ENCODE peak calls at places on chromosomes 5 and 9, in six cellular contexts. A is HepG2; M is adrenal gland; H is GM23248; B is CD4-positive, alpha-beta memory T cell; C is heart right ventricle. E is an unnamed sample. For H3K4me1, the result is how much of the 10 kb centered on the place peaks cover.

GRCh38 chr5:116573279-116573616 is 1.4 kb downstream of the SEMA6A start:
- DNase-seq in A (no peak), M (peak), H (peak), B (no peak), C (no peak), E (peak)

GRCh38 chr9:116491219-116491618 is 195.9 kb upstream of the TRIM32 start:
- DNase-seq in A (no peak), M (no peak), H (no peak), B (no peak), C (no peak), E (no peak)

GRCh38 chr9:126459126-126459525 is 132.5 kb downstream of the MVB12B start:
- DNase-seq in A (no peak), M (no peak), H (no peak), B (no peak), C (no peak), E (no peak)

GRCh38 chr9:120742951-120743416 is 28.7 kb upstream of the MEGF9 start:
- DNase-seq in A (peak), M (no peak), H (peak), B (peak), C (no peak), E (no peak)

GRCh38 chr9:96048116-96048953 is 172.8 kb downstream of the ERCC6L2 start:
- DNase-seq in A (peak), M (no peak), H (no peak), B (no peak), C (no peak), E (peak)

GRCh38 chr9:34430843-34431437 is 27.4 kb downstream of the FAM219A start:
- DNase-seq in A (peak), M (peak), H (peak), B (peak), C (peak), E (peak)

GRCh38 chr5:151896041-151896691 is 28.5 kb downstream of the GLRA1 start:
- DNase-seq in A (no peak), M (no peak), H (peak), B (no peak), C (no peak), E (no peak)

GRCh38 chr9:2755285-2755684 is 38.0 kb downstream of the KCNV2 start:
- DNase-seq in A (no peak), M (no peak), H (no peak), B (no peak), C (no peak), E (no peak)

GRCh38 chr5:179288101-179288808 is 57.0 kb downstream of the ADAMTS2 start:
- DNase-seq in A (no peak), M (no peak), H (no peak), B (no peak), C (no peak), E (no peak)

GRCh38 chr5:1161108-1161831 is 40.1 kb upstream of the SLC6A19 start:
- DNase-seq in A (peak), M (peak), H (no peak), B (no peak), C (no peak), E (peak)

GRCh38 chr9:106921341-106921899 is 58.5 kb downstream of the ZNF462 start:
- DNase-seq in A (peak), M (peak), H (peak), B (peak), C (peak), E (no peak)

GRCh38 chr5:134001938-134002731 is 2.6 kb downstream of the VDAC1 start:
- DNase-seq in A (no peak), M (no peak), H (no peak), B (no peak), C (no peak), E (no peak)

GRCh38 chr5:134005415-134006118 is 792 bp upstream of the VDAC1 start:
- DNase-seq in A (no peak), M (peak), H (no peak), B (no peak), C (no peak), E (peak)

GRCh38 chr5:134004626-134005414 is at the start of gene VDAC1:
- DNase-seq in A (no peak), M (peak), H (peak), B (peak), C (peak), E (peak)

GRCh38 chr5:134003957-134004625 is 684 bp downstream of the VDAC1 start:
- DNase-seq in A (no peak), M (peak), H (peak), B (no peak), C (peak), E (peak)

GRCh38 chr5:134003064-134003956 is 1.5 kb downstream of the VDAC1 start:
- DNase-seq in A (no peak), M (no peak), H (peak), B (peak), C (no peak), E (no peak)
- H3K4me1 ChIP-seq in A (half or more), M (half or more), H (under half), B (half or more), C (half or more), E (half or more)

GRCh38 chr5:139647406-139648204 is 544 bp upstream of the CXXC5 start:
- DNase-seq in A (no peak), M (peak), H (no peak), B (no peak), C (no peak), E (no peak)

GRCh38 chr5:139650031-139650688 is 2.0 kb downstream of the CXXC5 start:
- DNase-seq in A (no peak), M (no peak), H (peak), B (no peak), C (peak), E (peak)

GRCh38 chr5:139648205-139649081 is at the start of gene CXXC5:
- DNase-seq in A (no peak), M (peak), H (peak), B (peak), C (peak), E (peak)

GRCh38 chr5:139650689-139651501 is 2.7 kb downstream of the CXXC5 start:
- DNase-seq in A (peak), M (peak), H (peak), B (no peak), C (peak), E (peak)

GRCh38 chr5:139649082-139649991 is 1.2 kb downstream of the CXXC5 start:
- DNase-seq in A (no peak), M (no peak), H (peak), B (no peak), C (no peak), E (no peak)
- H3K4me1 ChIP-seq in A (half or more), M (half or more), H (under half), B (under half), C (half or more), E (half or more)

GRCh38 chr5:16857635-16858034 is 78.5 kb downstream of the MYO10 start:
- DNase-seq in A (no peak), M (no peak), H (peak), B (no peak), C (no peak), E (no peak)
- H3K4me1 ChIP-seq in A (under half), M (under half), H (under half), B (under half), C (under half), E (under half)

GRCh38 chr5:112533315-112533867 is 114.3 kb upstream of the EPB41L4A start:
- DNase-seq in A (peak), M (no peak), H (no peak), B (no peak), C (no peak), E (no peak)

GRCh38 chr5:112534067-112534466 is 115.0 kb upstream of the EPB41L4A start:
- DNase-seq in A (no peak), M (no peak), H (no peak), B (no peak), C (no peak), E (no peak)

GRCh38 chr5:112532654-112533314 is 113.7 kb upstream of the EPB41L4A start:
- DNase-seq in A (no peak), M (no peak), H (no peak), B (no peak), C (no peak), E (no peak)

GRCh38 chr5:112534564-112534963 is 115.5 kb upstream of the EPB41L4A start:
- DNase-seq in A (no peak), M (no peak), H (no peak), B (no peak), C (no peak), E (no peak)

GRCh38 chr5:112535339-112535738 is 116.3 kb upstream of the EPB41L4A start:
- DNase-seq in A (no peak), M (no peak), H (no peak), B (no peak), C (no peak), E (no peak)
- H3K4me1 ChIP-seq in A (under half), M (under half), H (under half), B (under half), C (under half), E (under half)